ENCODE peak calls at places on chromosomes 4 and X, in ten cellular contexts. One of them, this sample, is unnamed.

GRCh38 chr4:77581724-77582123 is 23.9 kb upstream of the CXCL13 start:
- DNase-seq in BJ: no peak
- DNase-seq in heart right ventricle: no peak
- DNase-seq in cardiac fibroblast: peak; percentile 51
- DNase-seq in epithelial cell of esophagus: peak; percentile 75
- DNase-seq in thoracic aorta: no peak
- DNase-seq in suprapubic skin: no peak
- DNase-seq in Peyer's patch: no peak
- DNase-seq in OCI-LY7: no peak
- DNase-seq in fibroblast of pulmonary artery: no peak
- DNase-seq in this sample: no peak

GRCh38 chrX:108131471-108131870 is 39.9 kb downstream of the ATG4A start:
- DNase-seq in BJ: no peak
- DNase-seq in thoracic aorta: no peak
- DNase-seq in cardiac fibroblast: peak; percentile 58
- DNase-seq in suprapubic skin: no peak
- DNase-seq in fibroblast of pulmonary artery: peak; percentile 78
- DNase-seq in Peyer's patch: no peak
- DNase-seq in heart right ventricle: peak; percentile 6
- DNase-seq in epithelial cell of esophagus: peak; percentile 57
- DNase-seq in OCI-LY7: no peak
- DNase-seq in this sample: no peak

GRCh38 chrX:23900220-23900797 is 7.4 kb downstream of the APOO start:
- DNase-seq in heart right ventricle: no peak
- DNase-seq in thoracic aorta: no peak
- DNase-seq in fibroblast of pulmonary artery: no peak
- DNase-seq in cardiac fibroblast: no peak
- DNase-seq in epithelial cell of esophagus: peak; percentile 31
- DNase-seq in BJ: no peak
- DNase-seq in Peyer's patch: no peak
- DNase-seq in OCI-LY7: no peak
- DNase-seq in suprapubic skin: no peak
- DNase-seq in this sample: no peak

GRCh38 chr4:88158360-88159136 is at the start of gene ABCG2:
- DNase-seq in epithelial cell of esophagus: peak; percentile 68
- DNase-seq in BJ: no peak
- DNase-seq in OCI-LY7: no peak
- DNase-seq in suprapubic skin: peak; percentile 61
- DNase-seq in heart right ventricle: peak; percentile 4
- DNase-seq in Peyer's patch: peak; percentile 82
- DNase-seq in fibroblast of pulmonary artery: peak; percentile 21
- DNase-seq in thoracic aorta: no peak
- DNase-seq in cardiac fibroblast: peak; percentile 39
- DNase-seq in this sample: no peak

GRCh38 chr4:152359208-152360044 is 176.5 kb downstream of the FBXW7 start:
- DNase-seq in suprapubic skin: no peak
- DNase-seq in fibroblast of pulmonary artery: no peak
- DNase-seq in OCI-LY7: no peak
- DNase-seq in cardiac fibroblast: no peak
- DNase-seq in Peyer's patch: no peak
- DNase-seq in thoracic aorta: no peak
- DNase-seq in heart right ventricle: no peak
- DNase-seq in epithelial cell of esophagus: no peak
- DNase-seq in BJ: no peak
- DNase-seq in this sample: no peak

GRCh38 chr4:82043081-82043808 is 330.5 kb downstream of the HNRNPD start:
- DNase-seq in heart right ventricle: no peak
- DNase-seq in Peyer's patch: peak; percentile 84
- DNase-seq in epithelial cell of esophagus: peak; percentile 30
- DNase-seq in fibroblast of pulmonary artery: no peak
- DNase-seq in BJ: no peak
- DNase-seq in OCI-LY7: no peak
- DNase-seq in cardiac fibroblast: no peak
- DNase-seq in thoracic aorta: no peak
- DNase-seq in suprapubic skin: no peak
- DNase-seq in this sample: no peak

GRCh38 chrX:66074920-66075879 is 35.3 kb upstream of the VSIG4 start:
- DNase-seq in heart right ventricle: peak; percentile 12
- DNase-seq in OCI-LY7: no peak
- DNase-seq in cardiac fibroblast: no peak
- DNase-seq in thoracic aorta: no peak
- DNase-seq in BJ: no peak
- DNase-seq in Peyer's patch: peak; percentile 78
- DNase-seq in suprapubic skin: no peak
- DNase-seq in epithelial cell of esophagus: no peak
- DNase-seq in fibroblast of pulmonary artery: peak; percentile 16
- DNase-seq in this sample: no peak

GRCh38 chr4:183391204-183391603 is 53.2 kb upstream of the CDKN2AIP start:
- DNase-seq in thoracic aorta: no peak
- DNase-seq in OCI-LY7: no peak
- DNase-seq in BJ: no peak
- DNase-seq in Peyer's patch: no peak
- DNase-seq in heart right ventricle: no peak
- DNase-seq in fibroblast of pulmonary artery: no peak
- DNase-seq in suprapubic skin: peak; percentile 13
- DNase-seq in epithelial cell of esophagus: no peak
- DNase-seq in cardiac fibroblast: no peak
- DNase-seq in this sample: no peak

GRCh38 chr4:36244257-36245084 is at the start of gene ARAP2:
- DNase-seq in Peyer's patch: peak; percentile 88
- DNase-seq in OCI-LY7: peak; percentile 73
- DNase-seq in suprapubic skin: peak; percentile 72
- DNase-seq in cardiac fibroblast: peak; percentile 2
- DNase-seq in BJ: no peak
- DNase-seq in heart right ventricle: peak; percentile 31
- DNase-seq in epithelial cell of esophagus: peak; percentile 94
- DNase-seq in fibroblast of pulmonary artery: peak; percentile 14
- DNase-seq in thoracic aorta: no peak
- DNase-seq in this sample: no peak

GRCh38 chr4:185221491-185221890 is 12.1 kb downstream of the SNX25 start:
- DNase-seq in suprapubic skin: no peak
- DNase-seq in epithelial cell of esophagus: no peak
- DNase-seq in Peyer's patch: no peak
- DNase-seq in OCI-LY7: no peak
- DNase-seq in heart right ventricle: no peak
- DNase-seq in BJ: no peak
- DNase-seq in thoracic aorta: no peak
- DNase-seq in fibroblast of pulmonary artery: no peak
- DNase-seq in cardiac fibroblast: no peak
- DNase-seq in this sample: no peak

GRCh38 chr4:184330008-184330400 is 112.3 kb upstream of the ENPP6 start:
- DNase-seq in epithelial cell of esophagus: peak; percentile 65
- DNase-seq in fibroblast of pulmonary artery: no peak
- DNase-seq in suprapubic skin: no peak
- DNase-seq in cardiac fibroblast: no peak
- DNase-seq in thoracic aorta: no peak
- DNase-seq in heart right ventricle: no peak
- DNase-seq in Peyer's patch: peak; percentile 81
- DNase-seq in BJ: no peak
- DNase-seq in OCI-LY7: no peak
- DNase-seq in this sample: no peak

GRCh38 chr4:7761720-7762119 is 177.9 kb downstream of the AFAP1 start:
- DNase-seq in epithelial cell of esophagus: peak; percentile 51
- DNase-seq in suprapubic skin: peak; percentile 84
- DNase-seq in OCI-LY7: peak; percentile 49
- DNase-seq in thoracic aorta: peak; percentile 50
- DNase-seq in fibroblast of pulmonary artery: peak; percentile 60
- DNase-seq in cardiac fibroblast: peak; percentile 64
- DNase-seq in Peyer's patch: peak; percentile 80
- DNase-seq in heart right ventricle: peak; percentile 76
- DNase-seq in BJ: no peak
- DNase-seq in this sample: no peak

GRCh38 chr4:26028793-26029511 is 114.9 kb downstream of the SMIM20 start:
- DNase-seq in heart right ventricle: peak; percentile 65
- DNase-seq in BJ: no peak
- DNase-seq in suprapubic skin: peak; percentile 84
- DNase-seq in Peyer's patch: peak; percentile 69
- DNase-seq in fibroblast of pulmonary artery: peak; percentile 66
- DNase-seq in thoracic aorta: no peak
- DNase-seq in epithelial cell of esophagus: peak; percentile 54
- DNase-seq in OCI-LY7: no peak
- DNase-seq in cardiac fibroblast: peak; percentile 72
- DNase-seq in this sample: no peak

GRCh38 chr4:88008624-88009235 is 1.3 kb downstream of the PKD2 start:
- DNase-seq in Peyer's patch: no peak
- DNase-seq in OCI-LY7: no peak
- DNase-seq in suprapubic skin: no peak
- DNase-seq in epithelial cell of esophagus: no peak
- DNase-seq in cardiac fibroblast: no peak
- DNase-seq in heart right ventricle: no peak
- DNase-seq in thoracic aorta: no peak
- DNase-seq in BJ: peak; percentile 39
- DNase-seq in fibroblast of pulmonary artery: peak; percentile 31
- DNase-seq in this sample: no peak

GRCh38 chr4:96097693-96098092 is 257.8 kb downstream of the PDHA2 start:
- DNase-seq in fibroblast of pulmonary artery: no peak
- DNase-seq in OCI-LY7: no peak
- DNase-seq in BJ: no peak
- DNase-seq in suprapubic skin: no peak
- DNase-seq in epithelial cell of esophagus: peak; percentile 16
- DNase-seq in heart right ventricle: no peak
- DNase-seq in Peyer's patch: no peak
- DNase-seq in thoracic aorta: no peak
- DNase-seq in cardiac fibroblast: no peak
- DNase-seq in this sample: no peak

GRCh38 chr4:113809313-113809712 is 47.8 kb upstream of the CAMK2D start:
- DNase-seq in suprapubic skin: peak; percentile 58
- DNase-seq in OCI-LY7: no peak
- DNase-seq in heart right ventricle: peak; percentile 14
- DNase-seq in epithelial cell of esophagus: peak; percentile 25
- DNase-seq in Peyer's patch: no peak
- DNase-seq in fibroblast of pulmonary artery: peak; percentile 35
- DNase-seq in BJ: no peak
- DNase-seq in thoracic aorta: no peak
- DNase-seq in cardiac fibroblast: peak; percentile 66
- DNase-seq in this sample: no peak

GRCh38 chrX:69163936-69164741 is 1.1 kb downstream of the PJA1 start:
- DNase-seq in fibroblast of pulmonary artery: no peak
- DNase-seq in cardiac fibroblast: peak; percentile 10
- DNase-seq in thoracic aorta: no peak
- DNase-seq in heart right ventricle: no peak
- DNase-seq in BJ: no peak
- DNase-seq in OCI-LY7: peak; percentile 41
- DNase-seq in epithelial cell of esophagus: peak; percentile 27
- DNase-seq in suprapubic skin: no peak
- DNase-seq in Peyer's patch: peak; percentile 72
- DNase-seq in this sample: no peak
- H3K4me3 ChIP-seq in fibroblast of pulmonary artery: peak overlapping the region; percentile 77
- H3K4me3 ChIP-seq in cardiac fibroblast: peak overlapping the region; percentile 78
- H3K4me3 ChIP-seq in thoracic aorta: peak overlapping the region; percentile 84
- H3K4me3 ChIP-seq in heart right ventricle: peak overlapping the region; percentile 84
- H3K4me3 ChIP-seq in BJ: peak overlapping the region; percentile 79
- H3K4me3 ChIP-seq in OCI-LY7: peak overlapping the region; percentile 80
- H3K4me3 ChIP-seq in epithelial cell of esophagus: peak overlapping the region; percentile 69
- H3K4me3 ChIP-seq in suprapubic skin: peak overlapping the region; percentile 69
- H3K4me3 ChIP-seq in Peyer's patch: peak overlapping the region; percentile 69
- H3K4me3 ChIP-seq in this sample: peak overlapping the region; percentile 77

GRCh38 chrX:18406531-18407266 is 18.7 kb upstream of the CDKL5 start:
- DNase-seq in fibroblast of pulmonary artery: no peak
- DNase-seq in suprapubic skin: no peak
- DNase-seq in BJ: no peak
- DNase-seq in thoracic aorta: no peak
- DNase-seq in heart right ventricle: no peak
- DNase-seq in epithelial cell of esophagus: no peak
- DNase-seq in Peyer's patch: no peak
- DNase-seq in OCI-LY7: no peak
- DNase-seq in cardiac fibroblast: peak; percentile 9
- DNase-seq in this sample: no peak
- TF ChIP-seq CTCF in fibroblast of pulmonary artery: no peak
- TF ChIP-seq CTCF in suprapubic skin: no peak
- TF ChIP-seq CTCF in BJ: no peak
- TF ChIP-seq CTCF in thoracic aorta: no peak
- TF ChIP-seq CTCF in heart right ventricle: no peak
- TF ChIP-seq CTCF in epithelial cell of esophagus: no peak
- TF ChIP-seq CTCF in Peyer's patch: no peak
- TF ChIP-seq CTCF in OCI-LY7: no peak
- TF ChIP-seq CTCF in cardiac fibroblast: no peak
- TF ChIP-seq CTCF in this sample: no peak

DNA sequence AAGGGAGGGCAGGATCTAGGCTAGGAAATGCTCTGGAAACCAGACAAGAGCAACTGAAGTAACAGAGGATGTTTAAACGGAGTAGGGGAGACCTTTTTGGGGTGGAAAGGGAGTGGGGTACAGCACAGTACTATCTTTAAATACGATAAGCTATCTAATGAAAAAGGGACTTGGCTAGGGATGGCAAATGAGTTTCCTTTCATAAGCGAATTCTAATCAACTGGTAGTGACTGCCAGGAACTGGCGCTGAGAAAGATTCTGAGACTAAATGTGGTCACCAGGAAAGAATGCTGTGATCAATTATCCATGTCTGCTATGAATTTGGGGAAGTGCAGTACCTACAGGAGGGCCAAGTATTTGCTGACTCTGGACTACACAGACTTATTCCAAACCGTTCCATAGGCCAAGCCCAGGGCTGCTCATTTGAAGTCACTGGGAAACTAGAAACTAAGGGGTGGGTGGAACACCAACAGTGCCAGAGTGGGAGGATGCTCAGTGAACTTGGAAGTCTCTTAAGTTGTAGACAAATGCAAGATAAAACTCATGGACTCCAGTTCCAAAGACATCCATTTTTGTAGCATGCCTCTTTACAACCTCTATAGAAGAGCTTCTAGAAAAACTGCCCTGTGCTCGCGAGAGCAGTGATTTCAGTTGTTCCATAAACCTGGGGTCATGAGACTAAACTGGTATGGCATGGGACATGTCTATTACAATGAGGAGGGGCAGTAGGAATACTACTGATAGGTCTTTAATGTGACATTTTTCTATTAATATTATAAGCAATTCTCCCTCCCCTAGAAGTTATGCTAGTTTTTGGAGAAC is 2.0 kb downstream of the TRAPPC2 start:
- DNase-seq in BJ: no peak
- DNase-seq in heart right ventricle: no peak
- DNase-seq in epithelial cell of esophagus: no peak
- DNase-seq in thoracic aorta: no peak
- DNase-seq in cardiac fibroblast: peak; percentile 9
- DNase-seq in OCI-LY7: peak; percentile 57
- DNase-seq in Peyer's patch: no peak
- DNase-seq in fibroblast of pulmonary artery: no peak
- DNase-seq in suprapubic skin: no peak
- DNase-seq in this sample: no peak
- H3K4me3 ChIP-seq in BJ: no peak overlapping the region
- H3K4me3 ChIP-seq in heart right ventricle: no peak overlapping the region
- H3K4me3 ChIP-seq in epithelial cell of esophagus: no peak overlapping the region
- H3K4me3 ChIP-seq in thoracic aorta: no peak overlapping the region
- H3K4me3 ChIP-seq in cardiac fibroblast: no peak overlapping the region
- H3K4me3 ChIP-seq in OCI-LY7: peak overlapping the region; percentile 85
- H3K4me3 ChIP-seq in Peyer's patch: no peak overlapping the region
- H3K4me3 ChIP-seq in fibroblast of pulmonary artery: no peak overlapping the region
- H3K4me3 ChIP-seq in suprapubic skin: no peak overlapping the region
- H3K4me3 ChIP-seq in this sample: no peak overlapping the region

DNA sequence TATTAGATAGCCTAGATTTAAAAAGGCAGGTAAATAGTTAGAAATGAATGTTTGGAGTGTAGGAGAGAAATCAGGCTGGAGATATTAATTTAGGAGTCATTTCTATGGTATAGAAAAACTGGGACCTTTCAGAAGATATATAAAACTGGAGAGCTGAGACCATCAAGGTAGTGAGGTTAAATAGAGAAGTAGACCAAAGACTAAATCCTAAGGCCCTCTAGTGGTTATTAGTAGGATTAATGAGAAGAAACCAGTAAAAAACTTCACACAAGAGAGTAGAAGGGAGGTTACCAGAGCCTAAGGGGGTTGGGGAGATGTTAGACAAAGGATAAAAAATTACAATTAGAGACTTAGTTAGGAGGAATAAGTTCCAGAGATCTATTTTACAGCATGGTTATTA is 351.0 kb upstream of the SPANXN1 start:
- DNase-seq in heart right ventricle: no peak
- DNase-seq in cardiac fibroblast: no peak
- DNase-seq in OCI-LY7: no peak
- DNase-seq in fibroblast of pulmonary artery: no peak
- DNase-seq in Peyer's patch: no peak
- DNase-seq in epithelial cell of esophagus: peak; percentile 0
- DNase-seq in suprapubic skin: no peak
- DNase-seq in BJ: no peak
- DNase-seq in thoracic aorta: no peak
- DNase-seq in this sample: no peak
- TF ChIP-seq CTCF in heart right ventricle: no peak
- TF ChIP-seq CTCF in cardiac fibroblast: peak; percentile 2
- TF ChIP-seq CTCF in OCI-LY7: peak; percentile 58
- TF ChIP-seq CTCF in fibroblast of pulmonary artery: no peak
- TF ChIP-seq CTCF in Peyer's patch: no peak
- TF ChIP-seq CTCF in epithelial cell of esophagus: no peak
- TF ChIP-seq CTCF in suprapubic skin: no peak
- TF ChIP-seq CTCF in BJ: no peak
- TF ChIP-seq CTCF in thoracic aorta: no peak
- TF ChIP-seq CTCF in this sample: peak; percentile 36

This sample was measured in AG09309.